ENCODE peak calls at places on chromosome 11, in nine cellular contexts. Q, B, X, T, P, S, Z, M and H are unnamed samples.

GRCh38 chr11:125457814-125458343 is 38.2 kb downstream of the FEZ1 start:
- DNase-seq in Q (no peak), B (peak), X (peak), T (peak), P (no peak), S (peak), Z (peak), M (no peak), H (peak)

GRCh38 chr11:32069361-32070058 is 21.4 kb upstream of the RCN1 start:
- DNase-seq in Q (no peak), B (no peak), X (no peak), T (no peak), P (no peak), S (no peak), Z (no peak), M (no peak), H (no peak)

GRCh38 chr11:79243412-79244174 is 197.2 kb downstream of the TENM4 start:
- DNase-seq in Q (peak), B (no peak), X (peak), T (no peak), P (no peak), S (no peak), Z (no peak), M (no peak), H (no peak)

GRCh38 chr11:122365545-122366380 is 249.7 kb upstream of the BLID start:
- DNase-seq in Q (no peak), B (no peak), X (peak), T (no peak), P (no peak), S (no peak), Z (no peak), M (no peak), H (no peak)

GRCh38 chr11:61297741-61298140 is 2.6 kb upstream of the VWCE start:
- DNase-seq in Q (peak), B (peak), X (peak), T (no peak), P (no peak), S (no peak), Z (peak), M (peak), H (peak)

GRCh38 chr11:114776956-114777355 is 98.6 kb downstream of the NXPE2 start:
- DNase-seq in Q (no peak), B (no peak), X (no peak), T (no peak), P (no peak), S (no peak), Z (no peak), M (no peak), H (no peak)

GRCh38 chr11:12100886-12101285 is 9.5 kb upstream of the MICAL2 start:
- DNase-seq in Q (no peak), B (no peak), X (no peak), T (peak), P (no peak), S (no peak), Z (no peak), M (no peak), H (no peak)

GRCh38 chr11:65589444-65590239 is 6.0 kb downstream of the KCNK7 start:
- DNase-seq in Q (no peak), B (no peak), X (no peak), T (no peak), P (no peak), S (no peak), Z (no peak), M (no peak), H (no peak)

GRCh38 chr11:75768909-75769771 is 562 bp downstream of the DGAT2 start:
- DNase-seq in Q (no peak), B (no peak), X (no peak), T (peak), P (no peak), S (no peak), Z (peak), M (no peak), H (no peak)

GRCh38 chr11:97570636-97571035 is 1180.8 kb downstream of the JRKL start:
- DNase-seq in Q (no peak), B (no peak), X (no peak), T (no peak), P (no peak), S (no peak), Z (no peak), M (no peak), H (no peak)